ENCODE peak calls at places on chromosomes 5 and 9, in eight cellular contexts. W is pancreas, M is substantia nigra, A is amygdala, D is prostate gland, L is kidney, T is endothelial cell, Z is nucleus accumbens. N is an unnamed sample.

GRCh38 chr9:121281614-121282291 is 13.8 kb downstream of the GSN start:
- DNase-seq in W (peak; percentile 90), M (no peak), A (no peak), D (peak; percentile 88), L (peak; percentile 95), T (no peak), Z (peak; percentile 29), N (no peak)

GRCh38 chr9:130995399-130995941 is 13.5 kb upstream of the LAMC3 start:
- DNase-seq in W (no peak), M (no peak), A (no peak), D (no peak), L (no peak), T (no peak), Z (no peak), N (no peak)

GRCh38 chr9:129451089-129451656 is 169.7 kb downstream of the C9orf50 start:
- DNase-seq in W (no peak), M (no peak), A (no peak), D (no peak), L (peak; percentile 78), T (no peak), Z (no peak), N (no peak)

GRCh38 chr9:82560457-82560904 is 502.5 kb downstream of the RASEF start:
- DNase-seq in W (peak; percentile 29), M (no peak), A (no peak), D (peak; percentile 59), L (no peak), T (no peak), Z (no peak), N (no peak)

GRCh38 chr5:116382025-116382873 is 192.4 kb downstream of the SEMA6A start:
- DNase-seq in W (no peak), M (no peak), A (no peak), D (no peak), L (no peak), T (no peak), Z (no peak), N (no peak)

GRCh38 chr9:131436386-131436785 is 42.5 kb downstream of the PRRC2B start:
- DNase-seq in W (no peak), M (no peak), A (no peak), D (no peak), L (peak; percentile 62), T (no peak), Z (no peak), N (no peak)

GRCh38 chr9:111399772-111400563 is 69.9 kb upstream of the OR2K2 start:
- DNase-seq in W (no peak), M (no peak), A (no peak), D (no peak), L (no peak), T (peak; percentile 20), Z (no peak), N (no peak)

GRCh38 chr5:107917983-107918382 is 247.2 kb upstream of the EFNA5 start:
- DNase-seq in W (no peak), M (no peak), A (no peak), D (no peak), L (peak; percentile 30), T (no peak), Z (no peak), N (no peak)

GRCh38 chr9:121871431-121872025 is 220.1 kb downstream of the DAB2IP start:
- DNase-seq in W (no peak), M (no peak), A (no peak), D (no peak), L (no peak), T (no peak), Z (no peak), N (no peak)

GRCh38 chr5:96248152-96248551 is 184.9 kb downstream of the PCSK1 start:
- DNase-seq in W (no peak), M (no peak), A (no peak), D (no peak), L (no peak), T (no peak), Z (no peak), N (no peak)

GRCh38 chr9:77997611-77998349 is 33.8 kb downstream of the GNAQ start:
- DNase-seq in W (no peak), M (no peak), A (no peak), D (no peak), L (peak; percentile 77), T (no peak), Z (no peak), N (no peak)

GRCh38 chr9:101397746-101398334 is 578 bp downstream of the MRPL50 start:
- DNase-seq in W (no peak), M (no peak), A (no peak), D (peak; percentile 5), L (no peak), T (no peak), Z (no peak), N (no peak)

GRCh38 chr9:110897899-110898298 is 140.4 kb downstream of the LPAR1 start:
- DNase-seq in W (no peak), M (no peak), A (no peak), D (no peak), L (no peak), T (no peak), Z (no peak), N (no peak)

N was measured in activated naive CD4-positive, alpha-beta T cell.